ENCODE peak calls at places on chromosomes 13 and 19, in ten cellular contexts. J is cardiac muscle cell, R is tibial artery, S is pancreas, D is IMR-90, O is stomach, M is small intestine, I is MM.1S, T is right cardiac atrium, K is esophagus squamous epithelium. X is an unnamed sample. For H3K4me1, the result is how much of the 10 kb centered on the place peaks cover.

GRCh38 chr19:35476149-35476548 is 14.1 kb downstream of the KRTDAP start:
- DNase-seq in J (no peak), R (no peak), S (no peak), D (no peak), O (no peak), M (no peak), I (no peak), T (no peak), K (no peak), X (no peak)

GRCh38 chr13:108944760-108945159 is 315.3 kb downstream of the MYO16 start:
- DNase-seq in J (peak), R (no peak), S (no peak), D (no peak), O (no peak), M (no peak), I (no peak), T (no peak), K (no peak), X (no peak)

GRCh38 chr19:5686647-5687359 is 3.3 kb upstream of the RPL36 start:
- DNase-seq in J (peak), R (peak), S (peak), D (peak), O (peak), M (peak), I (peak), T (peak), K (peak), X (peak)

GRCh38 chr13:88086577-88086976 is 415.4 kb downstream of the SLITRK5 start:
- DNase-seq in J (no peak), R (no peak), S (no peak), D (peak), O (no peak), M (no peak), I (peak), T (no peak), K (no peak), X (no peak)

GRCh38 chr19:7561229-7561806 is 25.8 kb downstream of the PNPLA6 start:
- DNase-seq in J (no peak), R (no peak), S (no peak), D (no peak), O (no peak), M (no peak), I (no peak), T (no peak), K (no peak), X (no peak)

GRCh38 chr13:40668335-40668734 is 1.9 kb upstream of the FOXO1 start:
- DNase-seq in J (peak), R (peak), S (no peak), D (no peak), O (no peak), M (no peak), I (peak), T (peak), K (no peak), X (no peak)

GRCh38 chr19:3680939-3681338 is 19.3 kb downstream of the PIP5K1C start:
- DNase-seq in J (no peak), R (no peak), S (no peak), D (no peak), O (no peak), M (no peak), I (no peak), T (no peak), K (no peak), X (no peak)

GRCh38 chr13:39929583-39929982 is 274.1 kb downstream of the COG6 start:
- DNase-seq in J (no peak), R (no peak), S (no peak), D (no peak), O (no peak), M (no peak), I (no peak), T (no peak), K (no peak), X (no peak)

GRCh38 chr19:4678881-4679379 is 8.8 kb upstream of the MYDGF start:
- DNase-seq in J (no peak), R (no peak), S (no peak), D (no peak), O (no peak), M (no peak), I (no peak), T (no peak), K (no peak), X (peak)

GRCh38 chr13:96551540-96551939 is 442.7 kb downstream of the OXGR1 start:
- DNase-seq in J (no peak), R (no peak), S (no peak), D (no peak), O (no peak), M (no peak), I (no peak), T (no peak), K (no peak), X (no peak)

GRCh38 chr13:29948246-29948645 is 97.8 kb upstream of the UBL3 start:
- DNase-seq in J (no peak), R (no peak), S (no peak), D (peak), O (no peak), M (no peak), I (no peak), T (no peak), K (no peak), X (no peak)

GRCh38 chr19:35908977-35909683 is 1.0 kb upstream of the TYROBP start:
- DNase-seq in J (no peak), R (peak), S (no peak), D (no peak), O (peak), M (peak), I (no peak), T (peak), K (peak), X (no peak)

GRCh38 chr19:49686503-49687088 is 2.8 kb upstream of the ADM5 start:
- DNase-seq in J (no peak), R (no peak), S (no peak), D (no peak), O (no peak), M (no peak), I (no peak), T (peak), K (no peak), X (no peak)

GRCh38 chr13:32031025-32031814 is at the start of gene FRY:
- DNase-seq in J (peak), R (peak), S (peak), D (peak), O (peak), M (peak), I (peak), T (peak), K (no peak), X (peak)

GRCh38 chr19:41531438-41532311 is 44.3 kb upstream of the CEACAM21 start:
- DNase-seq in J (peak), R (peak), S (peak), D (peak), O (peak), M (peak), I (no peak), T (peak), K (peak), X (peak)

GRCh38 chr13:35500071-35500595 is 23.6 kb upstream of the MAB21L1 start:
- DNase-seq in J (no peak), R (no peak), S (no peak), D (no peak), O (no peak), M (no peak), I (no peak), T (no peak), K (no peak), X (no peak)

GRCh38 chr19:16836115-16836905 is 7.1 kb downstream of the SIN3B start:
- DNase-seq in J (peak), R (no peak), S (peak), D (peak), O (no peak), M (no peak), I (no peak), T (no peak), K (no peak), X (no peak)

GRCh38 chr13:42549555-42549941 is 24.4 kb upstream of the TNFSF11 start:
- DNase-seq in J (no peak), R (no peak), S (no peak), D (no peak), O (no peak), M (no peak), I (no peak), T (no peak), K (no peak), X (no peak)

GRCh38 chr13:73721571-73721970 is 412.6 kb downstream of the KLF12 start:
- DNase-seq in J (no peak), R (no peak), S (no peak), D (no peak), O (no peak), M (no peak), I (no peak), T (no peak), K (no peak), X (no peak)

GRCh38 chr19:6837525-6837924 is 49.9 kb upstream of the ADGRE1 start:
- DNase-seq in J (no peak), R (no peak), S (no peak), D (no peak), O (no peak), M (no peak), I (no peak), T (no peak), K (no peak), X (no peak)

GRCh38 chr13:107203146-107203847 is 635.4 kb upstream of the ARGLU1 start:
- DNase-seq in J (peak), R (no peak), S (no peak), D (no peak), O (no peak), M (peak), I (no peak), T (no peak), K (no peak), X (peak)

GRCh38 chr13:113660066-113660465 is 2.1 kb upstream of the ATP4B start:
- DNase-seq in J (no peak), R (peak), S (no peak), D (no peak), O (peak), M (no peak), I (no peak), T (no peak), K (no peak), X (peak)

GRCh38 chr13:80161219-80161618 is 179.7 kb downstream of the SPRY2 start:
- DNase-seq in J (no peak), R (no peak), S (no peak), D (no peak), O (no peak), M (no peak), I (no peak), T (no peak), K (no peak), X (no peak)

GRCh38 chr13:45817833-45818232 is 33.7 kb downstream of the SIAH3 start:
- DNase-seq in J (peak), R (no peak), S (no peak), D (no peak), O (no peak), M (no peak), I (no peak), T (no peak), K (no peak), X (no peak)

GRCh38 chr19:10070730-10071446 is 15.2 kb upstream of the SHFL start:
- DNase-seq in J (no peak), R (no peak), S (no peak), D (no peak), O (no peak), M (no peak), I (no peak), T (no peak), K (no peak), X (no peak)

GRCh38 chr13:58085819-58086218 is 454.3 kb downstream of the PCDH17 start:
- DNase-seq in J (no peak), R (no peak), S (no peak), D (no peak), O (no peak), M (no peak), I (peak), T (no peak), K (no peak), X (no peak)

GRCh38 chr13:113220877-113221276 is 11.5 kb downstream of the CUL4A start:
- DNase-seq in J (no peak), R (no peak), S (no peak), D (no peak), O (no peak), M (no peak), I (no peak), T (peak), K (no peak), X (no peak)

GRCh38 chr19:48836089-48837017 is at the start of gene HSD17B14:
- DNase-seq in J (peak), R (peak), S (no peak), D (no peak), O (no peak), M (no peak), I (no peak), T (peak), K (no peak), X (peak)

GRCh38 chr13:110817143-110817542 is 97.7 kb downstream of the ANKRD10 start:
- DNase-seq in J (no peak), R (peak), S (no peak), D (no peak), O (no peak), M (no peak), I (no peak), T (no peak), K (no peak), X (no peak)

GRCh38 chr13:28529836-28530235 is 34.9 kb upstream of the FLT1 start:
- DNase-seq in J (no peak), R (no peak), S (no peak), D (no peak), O (no peak), M (peak), I (no peak), T (no peak), K (no peak), X (no peak)

GRCh38 chr13:62643007-62643483 is 1227.4 kb upstream of the PCDH20 start:
- DNase-seq in J (no peak), R (no peak), S (no peak), D (peak), O (no peak), M (peak), I (no peak), T (no peak), K (no peak), X (no peak)

GRCh38 chr19:55132453-55133129 is 15.2 kb upstream of the PPP1R12C start:
- DNase-seq in J (no peak), R (no peak), S (no peak), D (no peak), O (no peak), M (no peak), I (no peak), T (no peak), K (no peak), X (no peak)

GRCh38 chr13:32211788-32212187 is 103.4 kb downstream of the ZAR1L start:
- DNase-seq in J (peak), R (no peak), S (no peak), D (peak), O (no peak), M (no peak), I (no peak), T (no peak), K (no peak), X (no peak)

GRCh38 chr19:27793128-27793643 is 1419.8 kb downstream of the UQCRFS1 start:
- DNase-seq in J (peak), R (peak), S (peak), D (peak), O (peak), M (peak), I (peak), T (peak), K (peak), X (peak)

GRCh38 chr19:4138445-4138844 is 14.5 kb upstream of the MAP2K2 start:
- DNase-seq in J (no peak), R (no peak), S (no peak), D (no peak), O (no peak), M (no peak), I (no peak), T (no peak), K (no peak), X (no peak)

GRCh38 chr13:33197551-33197971 is 88.0 kb downstream of the STARD13 start:
- DNase-seq in J (no peak), R (no peak), S (no peak), D (no peak), O (no peak), M (no peak), I (no peak), T (peak), K (no peak), X (no peak)

GRCh38 chr19:32253683-32254020 is 91.8 kb upstream of the ZNF507 start:
- DNase-seq in J (no peak), R (no peak), S (no peak), D (no peak), O (no peak), M (no peak), I (no peak), T (no peak), K (no peak), X (no peak)

DNA sequence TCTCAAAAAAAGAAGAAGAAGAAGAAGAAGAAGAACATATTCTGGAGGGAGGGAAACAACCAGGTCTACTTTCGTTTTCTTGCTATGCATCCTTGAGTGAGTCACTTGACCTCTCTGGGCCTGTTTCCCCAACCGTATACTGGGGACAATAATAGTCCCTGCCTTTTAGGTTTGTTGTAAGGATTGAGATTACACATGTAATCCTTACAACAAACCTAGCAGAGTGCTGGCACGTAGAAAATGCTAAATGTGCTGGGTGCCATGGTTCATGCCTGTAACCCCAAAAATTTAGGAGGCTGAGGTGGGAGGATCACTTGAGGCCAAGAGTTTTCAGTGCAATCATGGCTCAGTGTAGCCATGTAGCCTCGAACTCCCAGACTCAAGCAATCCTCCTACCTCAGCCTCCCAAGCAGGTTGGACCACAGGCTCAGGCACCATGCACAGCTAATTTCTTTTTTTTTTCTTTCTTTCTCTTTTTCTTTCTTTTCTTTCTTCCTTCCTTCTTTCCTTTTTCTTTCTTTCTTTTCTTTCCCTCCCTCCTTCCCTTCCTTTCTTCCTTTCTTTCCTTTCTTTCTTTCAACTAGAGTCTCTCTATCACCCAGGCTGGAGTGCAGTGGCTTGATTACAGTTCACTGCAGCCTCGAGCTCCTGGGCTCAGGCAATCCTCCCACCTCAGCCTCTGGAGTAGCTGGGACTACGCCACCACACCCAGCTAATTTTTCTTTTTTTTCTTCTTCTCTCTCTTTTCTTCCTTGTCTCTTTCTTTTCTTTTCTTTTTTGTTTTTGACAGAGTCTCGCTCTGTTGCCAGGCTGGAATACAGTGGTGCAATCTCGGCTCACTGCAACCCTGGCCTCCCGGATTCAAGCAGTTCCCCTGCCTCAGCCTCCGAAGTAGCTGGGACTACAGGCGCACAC is 7.0 kb downstream of the IER2 start:
- DNase-seq in J (no peak), R (no peak), S (no peak), D (no peak), O (no peak), M (no peak), I (no peak), T (no peak), K (no peak), X (no peak)
- H3K4me3 ChIP-seq in J (no peak), R (no peak), S (no peak), D (no peak), O (no peak), M (no peak), I (no peak), T (no peak), K (no peak), X (no peak)

GRCh38 chr19:1911098-1911497 is 5.9 kb downstream of the ADAT3 start:
- DNase-seq in J (no peak), R (no peak), S (no peak), D (no peak), O (no peak), M (no peak), I (no peak), T (no peak), K (no peak), X (no peak)
- H3K4me1 ChIP-seq in J (under half), R (under half), S (under half), D (under half), O (under half), M (under half), I (under half), T (under half), K (under half), X (under half)

GRCh38 chr19:47269596-47269995 is 5.1 kb upstream of the INAFM1 start:
- DNase-seq in J (no peak), R (no peak), S (no peak), D (no peak), O (no peak), M (no peak), I (no peak), T (no peak), K (no peak), X (no peak)
- H3K4me3 ChIP-seq in J (no peak), R (no peak), S (no peak), D (no peak), O (no peak), M (no peak), I (no peak), T (no peak), K (no peak), X (no peak)

GRCh38 chr19:2255112-2255845 is 938 bp downstream of the JSRP1 start:
- DNase-seq in J (no peak), R (no peak), S (no peak), D (no peak), O (no peak), M (no peak), I (peak), T (no peak), K (no peak), X (no peak)

GRCh38 chr19:2255982-2256685 is at the start of gene JSRP1:
- DNase-seq in J (no peak), R (no peak), S (no peak), D (no peak), O (no peak), M (no peak), I (peak), T (no peak), K (no peak), X (no peak)

GRCh38 chr19:2252481-2253105 is 3.5 kb downstream of the AMH start:
- DNase-seq in J (no peak), R (no peak), S (no peak), D (no peak), O (no peak), M (no peak), I (no peak), T (peak), K (no peak), X (no peak)

GRCh38 chr19:2253106-2254051 is 2.8 kb downstream of the JSRP1 start:
- DNase-seq in J (no peak), R (no peak), S (no peak), D (no peak), O (no peak), M (no peak), I (no peak), T (no peak), K (no peak), X (no peak)

DNA sequence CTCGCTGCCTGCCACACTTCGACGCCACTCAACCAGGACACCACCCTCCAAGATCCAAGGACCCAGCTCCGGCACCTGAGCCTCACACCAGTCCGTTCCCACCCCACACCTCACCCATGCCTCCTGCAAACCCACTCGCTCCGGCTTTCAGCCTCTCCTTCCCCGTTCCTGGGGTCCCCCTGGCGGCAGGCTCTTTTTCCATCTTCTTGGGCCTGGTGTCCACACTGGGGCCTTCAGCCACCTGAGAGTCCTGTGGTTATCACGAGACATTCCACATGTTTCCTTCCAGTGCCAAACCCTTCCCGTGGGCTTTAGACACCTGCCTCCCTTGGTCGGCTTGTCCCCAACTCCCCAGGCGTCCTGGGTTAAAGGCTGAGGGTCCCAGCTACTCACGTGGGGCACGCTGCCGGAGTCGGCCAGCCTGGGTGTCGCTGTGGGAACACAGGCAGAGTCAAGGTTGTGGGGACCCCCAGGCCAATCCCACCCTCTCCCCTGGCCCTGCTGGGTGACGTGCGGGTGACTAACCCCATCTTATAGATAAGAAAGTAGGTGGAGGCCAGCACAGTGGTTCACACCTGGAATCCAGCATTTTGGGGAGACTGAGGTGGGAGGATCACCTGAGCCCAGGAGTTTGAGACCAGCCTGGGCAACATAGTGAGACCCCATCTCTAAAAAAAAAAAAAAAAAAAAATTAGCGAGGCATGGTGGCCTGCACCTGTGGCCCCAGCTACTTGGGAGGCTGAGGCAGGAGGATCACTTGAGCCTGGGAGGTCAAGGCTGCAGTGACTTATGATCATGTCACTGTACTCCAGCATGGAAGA is 2.0 kb downstream of the JSRP1 start:
- DNase-seq in J (peak), R (no peak), S (no peak), D (peak), O (no peak), M (no peak), I (no peak), T (peak), K (no peak), X (peak)
- H3K4me1 ChIP-seq in J (under half), R (under half), S (under half), D (under half), O (under half), M (under half), I (under half), T (under half), K (under half), X (under half)